ENCODE peak calls at places on chromosomes 12 and 14, in ten cellular contexts. Z is NCI-H524; E is neuronal stem cell; I is activated CD4-positive, alpha-beta T cell treated with anti-CD3 and anti-CD28 coated beads, Interleukin-2, amount 50 U/mL, for 1 hour; A is NT2/D1; H is fibroblast of the conjunctiva; T is stimulated activated CD8-positive, alpha-beta memory T cell treated with anti-CD3 and anti-CD28 coated beads, Interleukin-4, amount 100 ng/mL, for 24 hours; D is G401; O is A172; W is right atrium auricular region. U is an unnamed sample.

GRCh38 chr12:65878540-65878939 is 54.3 kb downstream of the HMGA2 start:
- DNase-seq in Z (no peak), E (no peak), I (no peak), A (no peak), H (no peak), T (no peak), D (peak), O (peak), W (no peak), U (no peak)

GRCh38 chr14:92456215-92457017 is 57.2 kb upstream of the RIN3 start:
- DNase-seq in Z (peak), E (peak), I (no peak), A (peak), H (peak), T (no peak), D (peak), O (peak), W (peak), U (peak)

GRCh38 chr12:76312314-76312713 is 35.9 kb downstream of the BBS10 start:
- DNase-seq in Z (no peak), E (no peak), I (no peak), A (no peak), H (no peak), T (no peak), D (no peak), O (peak), W (peak), U (no peak)

GRCh38 chr12:84270470-84271140 is 642.0 kb downstream of the SLC6A15 start:
- DNase-seq in Z (peak), E (no peak), I (no peak), A (no peak), H (no peak), T (no peak), D (no peak), O (no peak), W (no peak), U (no peak)

GRCh38 chr12:75844985-75845384 is 186.6 kb downstream of the PHLDA1 start:
- DNase-seq in Z (no peak), E (no peak), I (no peak), A (no peak), H (no peak), T (no peak), D (peak), O (no peak), W (no peak), U (no peak)

GRCh38 chr12:89040146-89040964 is 311.9 kb downstream of the DUSP6 start:
- DNase-seq in Z (peak), E (no peak), I (peak), A (no peak), H (no peak), T (peak), D (no peak), O (peak), W (no peak), U (no peak)

GRCh38 chr12:116528067-116528466 is 31.1 kb upstream of the MAP1LC3B2 start:
- DNase-seq in Z (no peak), E (no peak), I (no peak), A (no peak), H (peak), T (no peak), D (no peak), O (peak), W (no peak), U (no peak)

GRCh38 chr14:77612011-77612620 is 4.3 kb downstream of the SPTLC2 start:
- DNase-seq in Z (no peak), E (no peak), I (no peak), A (no peak), H (no peak), T (no peak), D (no peak), O (peak), W (no peak), U (no peak)

GRCh38 chr14:91418387-91419043 is 895 bp upstream of the CCDC88C start:
- DNase-seq in Z (peak), E (peak), I (peak), A (no peak), H (no peak), T (peak), D (peak), O (peak), W (peak), U (peak)

GRCh38 chr12:115517913-115518312 is 759.6 kb downstream of the MED13L start:
- DNase-seq in Z (no peak), E (no peak), I (no peak), A (no peak), H (no peak), T (no peak), D (no peak), O (no peak), W (no peak), U (no peak)

GRCh38 chr12:114685320-114685781 is 1.4 kb upstream of the TBX3 start:
- DNase-seq in Z (no peak), E (no peak), I (no peak), A (no peak), H (no peak), T (no peak), D (no peak), O (no peak), W (no peak), U (no peak)

GRCh38 chr14:54681819-54682261 is 114.9 kb downstream of the SAMD4A start:
- DNase-seq in Z (no peak), E (no peak), I (no peak), A (no peak), H (no peak), T (no peak), D (no peak), O (peak), W (no peak), U (no peak)

GRCh38 chr12:109951751-109952150 is 44.4 kb downstream of the GIT2 start:
- DNase-seq in Z (no peak), E (no peak), I (no peak), A (no peak), H (peak), T (no peak), D (peak), O (peak), W (no peak), U (no peak)

GRCh38 chr12:103495158-103495782 is 498 bp downstream of the C12orf42 start:
- DNase-seq in Z (peak), E (peak), I (peak), A (peak), H (no peak), T (peak), D (no peak), O (no peak), W (no peak), U (peak)

GRCh38 chr14:23562822-23563472 is 4.6 kb downstream of the AP1G2 start:
- DNase-seq in Z (peak), E (no peak), I (peak), A (no peak), H (no peak), T (peak), D (peak), O (peak), W (no peak), U (peak)

GRCh38 chr12:40587416-40587815 is 104.8 kb upstream of the CNTN1 start:
- DNase-seq in Z (no peak), E (no peak), I (no peak), A (no peak), H (no peak), T (no peak), D (no peak), O (no peak), W (no peak), U (no peak)

GRCh38 chr12:27480031-27480430 is 33.5 kb downstream of the SMCO2 start:
- DNase-seq in Z (no peak), E (no peak), I (no peak), A (no peak), H (no peak), T (no peak), D (no peak), O (no peak), W (no peak), U (no peak)

GRCh38 chr12:119415714-119416113 is 81.2 kb downstream of the CCDC60 start:
- DNase-seq in Z (no peak), E (no peak), I (no peak), A (no peak), H (no peak), T (no peak), D (no peak), O (no peak), W (no peak), U (no peak)

GRCh38 chr12:1797011-1797901 is 23.1 kb upstream of the LRTM2 start:
- DNase-seq in Z (no peak), E (no peak), I (peak), A (no peak), H (no peak), T (peak), D (no peak), O (no peak), W (peak), U (no peak)

GRCh38 chr14:24965934-24966593 is 83.9 kb downstream of the STXBP6 start:
- DNase-seq in Z (no peak), E (peak), I (no peak), A (no peak), H (peak), T (no peak), D (no peak), O (peak), W (peak), U (no peak)

GRCh38 chr12:19052689-19053088 is 76.8 kb upstream of the PLEKHA5 start:
- DNase-seq in Z (no peak), E (no peak), I (no peak), A (no peak), H (no peak), T (no peak), D (no peak), O (no peak), W (no peak), U (no peak)

GRCh38 chr12:103548622-103549601 is 38.2 kb upstream of the STAB2 start:
- DNase-seq in Z (peak), E (peak), I (peak), A (peak), H (peak), T (peak), D (peak), O (peak), W (peak), U (peak)

GRCh38 chr12:101671157-101671791 is 26.2 kb upstream of the CHPT1 start:
- DNase-seq in Z (no peak), E (no peak), I (no peak), A (no peak), H (no peak), T (no peak), D (no peak), O (no peak), W (no peak), U (no peak)

GRCh38 chr14:34044666-34045306 is 93.9 kb upstream of the EGLN3 start:
- DNase-seq in Z (no peak), E (no peak), I (no peak), A (no peak), H (no peak), T (no peak), D (no peak), O (no peak), W (no peak), U (no peak)

GRCh38 chr12:47281667-47282171 is 202.0 kb upstream of the AMIGO2 start:
- DNase-seq in Z (no peak), E (no peak), I (no peak), A (no peak), H (no peak), T (no peak), D (no peak), O (no peak), W (no peak), U (no peak)

GRCh38 chr14:81211844-81212243 is 8.9 kb downstream of the GTF2A1 start:
- DNase-seq in Z (peak), E (no peak), I (peak), A (no peak), H (no peak), T (no peak), D (peak), O (no peak), W (no peak), U (no peak)

GRCh38 chr14:104095426-104096310 is 10.2 kb downstream of the ASPG start:
- DNase-seq in Z (no peak), E (no peak), I (no peak), A (no peak), H (no peak), T (no peak), D (no peak), O (no peak), W (no peak), U (no peak)

GRCh38 chr14:24473211-24473610 is 30.6 kb upstream of the SDR39U1 start:
- DNase-seq in Z (no peak), E (no peak), I (no peak), A (no peak), H (no peak), T (no peak), D (no peak), O (no peak), W (no peak), U (no peak)

GRCh38 chr14:89619616-89620273 is 202.7 kb upstream of the FOXN3 start:
- DNase-seq in Z (peak), E (no peak), I (no peak), A (no peak), H (no peak), T (no peak), D (peak), O (no peak), W (no peak), U (no peak)

U was measured in endothelial cell.